ENCODE peak calls at places on chromosome 5, in seven cellular contexts. A, Y, I, M, U, R and G are unnamed samples.

GRCh38 chr5:102715405-102715804 is 39.7 kb upstream of the PAM start:
- DNase-seq in A (peak; percentile 96), Y (peak; percentile 86), I (peak; percentile 77), M (peak; percentile 71), U (no peak), R (peak; percentile 72), G (no peak)

GRCh38 chr5:57171818-57172465 is 1.9 kb upstream of the GPBP1 start:
- DNase-seq in A (peak; percentile 39), Y (no peak), I (no peak), M (no peak), U (no peak), R (no peak), G (no peak)

GRCh38 chr5:150656191-150657132 is 4.6 kb upstream of the MYOZ3 start:
- DNase-seq in A (peak; percentile 64), Y (peak; percentile 63), I (peak; percentile 46), M (peak; percentile 73), U (peak; percentile 77), R (peak; percentile 68), G (no peak)

GRCh38 chr5:18003784-18004183 is 369.5 kb downstream of the TAF11L14 start:
- DNase-seq in A (no peak), Y (no peak), I (no peak), M (no peak), U (no peak), R (no peak), G (no peak)

GRCh38 chr5:123116757-123117156 is 27.7 kb downstream of the PRDM6 start:
- DNase-seq in A (no peak), Y (no peak), I (no peak), M (no peak), U (no peak), R (no peak), G (no peak)

GRCh38 chr5:155556700-155557099 is 543.1 kb downstream of the KIF4B start:
- DNase-seq in A (no peak), Y (no peak), I (no peak), M (no peak), U (no peak), R (no peak), G (no peak)

GRCh38 chr5:83433891-83434290 is 37.7 kb upstream of the VCAN start:
- DNase-seq in A (no peak), Y (no peak), I (no peak), M (no peak), U (no peak), R (no peak), G (no peak)

GRCh38 chr5:172641359-172642045 is 439 bp downstream of the NEURL1B start:
- DNase-seq in A (no peak), Y (no peak), I (no peak), M (no peak), U (peak; percentile 41), R (no peak), G (no peak)

GRCh38 chr5:161311141-161311708 is 235.3 kb downstream of the GABRB2 start:
- DNase-seq in A (no peak), Y (no peak), I (no peak), M (no peak), U (no peak), R (no peak), G (no peak)

GRCh38 chr5:98464737-98465330 is 308.6 kb upstream of the RGMB start:
- DNase-seq in A (no peak), Y (peak; percentile 17), I (no peak), M (no peak), U (no peak), R (peak; percentile 45), G (no peak)

GRCh38 chr5:176819476-176819875 is 9.1 kb downstream of the UNC5A start:
- DNase-seq in A (no peak), Y (no peak), I (no peak), M (no peak), U (no peak), R (no peak), G (no peak)

GRCh38 chr5:178483620-178484019 is 106.6 kb downstream of the COL23A1 start:
- DNase-seq in A (no peak), Y (no peak), I (no peak), M (no peak), U (peak; percentile 32), R (no peak), G (no peak)
- H3K4me3 ChIP-seq in A (no peak overlapping the region), Y (no peak overlapping the region), I (no peak overlapping the region), M (no peak overlapping the region), U (no peak overlapping the region), R (no peak overlapping the region), G (no peak overlapping the region)

GRCh38 chr5:8842906-8843590 is 702.8 kb downstream of the SEMA5A start:
- DNase-seq in A (peak; percentile 76), Y (peak; percentile 48), I (no peak), M (peak; percentile 58), U (no peak), R (peak; percentile 57), G (no peak)
- TF ChIP-seq CTCF in A (peak; percentile 87), Y (peak; percentile 58), I (no peak), M (peak; percentile 56), U (peak; percentile 13), R (peak; percentile 63), G (no peak)

GRCh38 chr5:169302046-169302445 is 1.1 kb upstream of the SLIT3 start:
- DNase-seq in A (no peak), Y (no peak), I (peak; percentile 5), M (no peak), U (no peak), R (no peak), G (no peak)
- H3K4me3 ChIP-seq in A (no peak overlapping the region), Y (no peak overlapping the region), I (no peak overlapping the region), M (no peak overlapping the region), U (no peak overlapping the region), R (no peak overlapping the region), G (peak overlapping the region; percentile 18)

DNA sequence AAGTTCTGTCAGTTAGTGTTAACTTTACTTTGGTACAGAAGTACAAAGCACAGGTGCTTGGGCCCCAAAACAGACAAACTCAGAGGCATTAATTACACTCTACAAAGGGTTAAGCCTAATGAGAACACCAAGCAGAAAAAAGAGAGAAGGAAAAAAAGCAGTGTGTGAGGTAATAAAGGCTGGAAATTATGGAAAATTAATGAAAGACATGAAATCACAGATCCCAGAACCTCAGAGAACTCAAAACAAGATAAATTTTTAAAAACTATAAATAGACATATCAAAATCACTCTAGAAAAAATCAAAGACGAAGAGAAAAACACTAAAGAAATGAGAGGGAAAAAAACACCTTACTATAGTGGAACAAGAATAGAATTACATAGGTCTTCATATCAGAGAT is 354.2 kb upstream of the ADAMTS16 start:
- DNase-seq in A (no peak), Y (no peak), I (no peak), M (no peak), U (no peak), R (no peak), G (no peak)
- TF ChIP-seq CTCF in A (no peak), Y (no peak), I (no peak), M (no peak), U (no peak), R (no peak), G (no peak)

GRCh38 chr5:16179936-16180788 is 571 bp upstream of the MARCHF11 start:
- DNase-seq in A (no peak), Y (no peak), I (no peak), M (no peak), U (no peak), R (no peak), G (no peak)
- H3K4me3 ChIP-seq in A (no peak overlapping the region), Y (no peak overlapping the region), I (no peak overlapping the region), M (peak overlapping the region; percentile 80), U (peak overlapping the region; percentile 67), R (no peak overlapping the region), G (peak overlapping the region; percentile 53)